ENCODE peak calls at places on chromosome 15, in five cellular contexts. F, B, R, T and I are unnamed samples.

GRCh38 chr15:90358124-90359033 is 6.3 kb downstream of the ZNF774 start:
- DNase-seq in R (peak), F (no peak), T (peak), B (peak), I (peak)

GRCh38 chr15:82138306-82138705 is 92.5 kb upstream of the MEX3B start:
- DNase-seq in R (no peak), T (no peak), B (no peak), F (no peak), I (no peak)

GRCh38 chr15:77497108-77497737 is 76.5 kb downstream of the HMG20A start:
- DNase-seq in F (peak), B (no peak), T (no peak), R (no peak), I (peak)

GRCh38 chr15:60685346-60685937 is 206.5 kb upstream of the ICE2 start:
- DNase-seq in B (no peak), F (no peak), R (no peak), T (no peak), I (no peak)

GRCh38 chr15:85831415-85832113 is 36.8 kb upstream of the KLHL25 start:
- DNase-seq in R (no peak), F (peak), B (peak), T (peak), I (peak)

GRCh38 chr15:91202510-91202909 is 102.5 kb downstream of the SV2B start:
- DNase-seq in R (no peak), T (no peak), F (no peak), B (no peak), I (no peak)

GRCh38 chr15:34809186-34809585 is 13.8 kb upstream of the ACTC1 start:
- DNase-seq in B (no peak), F (no peak), T (no peak), R (no peak), I (no peak)

GRCh38 chr15:52567886-52568568 is 803 bp downstream of the ARPP19 start:
- DNase-seq in T (peak), R (no peak), B (peak), F (no peak), I (peak)

GRCh38 chr15:71572452-71573053 is 237.8 kb upstream of the NR2E3 start:
- DNase-seq in R (no peak), T (no peak), B (peak), F (no peak), I (no peak)

GRCh38 chr15:50562735-50563640 is 16.5 kb upstream of the USP50 start:
- DNase-seq in F (no peak), T (peak), B (peak), R (no peak), I (no peak)

GRCh38 chr15:39580630-39581500 is at the start of gene THBS1:
- DNase-seq in F (peak), T (peak), B (peak), R (peak), I (peak)

GRCh38 chr15:70440416-70441138 is 322.8 kb downstream of the UACA start:
- DNase-seq in T (no peak), F (no peak), B (no peak), R (no peak), I (no peak)

GRCh38 chr15:66894986-66895780 is 170.2 kb upstream of the SMAD3 start:
- DNase-seq in F (no peak), B (no peak), T (no peak), R (no peak), I (no peak)

GRCh38 chr15:25058080-25058785 is 103.4 kb downstream of the SNRPN start:
- DNase-seq in R (no peak), T (no peak), F (no peak), B (no peak), I (no peak)

GRCh38 chr15:66780172-66780972 is 78.3 kb downstream of the SMAD6 start:
- DNase-seq in B (peak), F (no peak), T (peak), R (peak), I (peak)

GRCh38 chr15:51731549-51732267 is 5.7 kb downstream of the LYSMD2 start:
- DNase-seq in F (no peak), T (peak), R (no peak), B (peak), I (peak)

GRCh38 chr15:73951044-73951561 is 24.8 kb downstream of the LOXL1 start:
- DNase-seq in B (peak), T (peak), F (peak), R (peak), I (peak)

GRCh38 chr15:70474682-70475438 is 288.5 kb downstream of the UACA start:
- DNase-seq in F (peak), R (peak), T (peak), B (peak), I (no peak)

GRCh38 chr15:63191895-63192603 is 2.6 kb downstream of the RAB8B start:
- DNase-seq in B (no peak), F (no peak), R (no peak), T (peak), I (peak)

GRCh38 chr15:34837246-34838016 is 42.1 kb upstream of the ACTC1 start:
- DNase-seq in F (no peak), R (peak), B (peak), T (no peak), I (no peak)

GRCh38 chr15:87829651-87830050 is 426.9 kb downstream of the NTRK3 start:
- DNase-seq in B (no peak), R (no peak), T (no peak), F (no peak), I (no peak)

GRCh38 chr15:33660151-33660550 is 308.1 kb upstream of the CHRM5 start:
- DNase-seq in R (no peak), F (no peak), B (no peak), T (no peak), I (no peak)

GRCh38 chr15:99732711-99733267 is 448 bp downstream of the LYSMD4 start:
- DNase-seq in R (no peak), F (no peak), B (no peak), T (peak), I (no peak)

GRCh38 chr15:69303337-69304175 is 4.8 kb downstream of the PAQR5 start:
- DNase-seq in F (no peak), B (no peak), T (no peak), R (peak), I (no peak)

GRCh38 chr15:67680645-67681044 is 138.1 kb downstream of the MAP2K5 start:
- DNase-seq in B (peak), R (no peak), T (no peak), F (no peak), I (no peak)

GRCh38 chr15:78540135-78540954 is at the start of gene PSMA4:
- DNase-seq in F (peak), B (peak), T (peak), R (peak), I (peak)

GRCh38 chr15:50353999-50354837 is 780 bp downstream of the GABPB1 start:
- DNase-seq in T (peak), R (peak), B (peak), F (peak), I (peak)

GRCh38 chr15:70892002-70892911 is at the start of the genes LRRC49 and THAP10:
- DNase-seq in B (peak), T (peak), F (peak), R (peak), I (peak)

GRCh38 chr15:69697913-69698312 is 245.3 kb downstream of the RPLP1 start:
- DNase-seq in B (no peak), R (no peak), F (no peak), T (no peak), I (no peak)

GRCh38 chr15:40449275-40449674 is 8.5 kb downstream of the BAHD1 start:
- DNase-seq in T (no peak), B (peak), R (no peak), F (no peak), I (no peak)

GRCh38 chr15:43189296-43189695 is 4.1 kb downstream of the CCNDBP1 start:
- DNase-seq in F (no peak), T (no peak), B (no peak), R (no peak), I (no peak)

GRCh38 chr15:101494251-101494796 is 4.8 kb upstream of the PCSK6 start:
- DNase-seq in F (no peak), T (no peak), B (no peak), R (no peak), I (no peak)

GRCh38 chr15:59707619-59708018 is 18.5 kb upstream of the BNIP2 start:
- DNase-seq in F (no peak), R (no peak), B (no peak), T (no peak), I (no peak)

GRCh38 chr15:52745326-52746161 is 44.6 kb downstream of the ONECUT1 start:
- DNase-seq in B (no peak), F (no peak), R (no peak), T (no peak), I (no peak)

GRCh38 chr15:88215249-88215648 is 41.3 kb downstream of the NTRK3 start:
- DNase-seq in T (no peak), B (no peak), F (no peak), R (no peak), I (no peak)

GRCh38 chr15:28918141-28918983 is 32.6 kb downstream of the APBA2 start:
- DNase-seq in F (no peak), T (no peak), B (no peak), R (no peak), I (no peak)

GRCh38 chr15:40650479-40650878 is 44.5 kb upstream of the RAD51 start:
- DNase-seq in R (no peak), T (no peak), F (no peak), B (no peak), I (no peak)

GRCh38 chr15:85623648-85624047 is 171.1 kb downstream of the KLHL25 start:
- DNase-seq in F (no peak), R (no peak), T (no peak), B (no peak), I (no peak)